ENCODE peak calls at places on chromosomes 1 and 21, in five cellular contexts. M is K562, C is SK-N-SH, V is HepG2, D is GM12878. H is an unnamed sample.

GRCh38 chr1:31585736-31586365 is 9.5 kb downstream of the TINAGL1 start:
- DNase-seq in M (no peak), C (no peak), V (no peak), D (no peak), H (no peak)

GRCh38 chr1:35555601-35556477 is 1.4 kb downstream of the KIAA0319L start:
- DNase-seq in M (no peak), C (no peak), V (peak; percentile 97), D (no peak), H (no peak)

GRCh38 chr1:22545126-22545525 is 18.2 kb upstream of the EPHA8 start:
- DNase-seq in M (no peak), C (no peak), V (no peak), D (no peak), H (no peak)

GRCh38 chr1:46218443-46218842 is 15.3 kb downstream of the LURAP1 start:
- DNase-seq in M (no peak), C (no peak), V (no peak), D (no peak), H (no peak)

GRCh38 chr1:32099426-32099825 is 8.4 kb upstream of the KPNA6 start:
- DNase-seq in M (no peak), C (no peak), V (no peak), D (no peak), H (no peak)

GRCh38 chr1:2980849-2981248 is 40.4 kb upstream of the ACTRT2 start:
- DNase-seq in M (no peak), C (no peak), V (no peak), D (no peak), H (no peak)

GRCh38 chr1:111730282-111730681 is 8.9 kb downstream of the INKA2 start:
- DNase-seq in M (no peak), C (no peak), V (no peak), D (no peak), H (no peak)

GRCh38 chr1:38131024-38131585 is 84.5 kb upstream of the POU3F1 start:
- DNase-seq in M (no peak), C (no peak), V (peak; percentile 18), D (no peak), H (no peak)

GRCh38 chr21:33027401-33028185 is 1.9 kb downstream of the OLIG2 start:
- DNase-seq in M (no peak), C (peak; percentile 50), V (no peak), D (no peak), H (no peak)

GRCh38 chr21:16608209-16608830 is 878.5 kb downstream of the USP25 start:
- DNase-seq in M (no peak), C (no peak), V (peak; percentile 1), D (no peak), H (no peak)

GRCh38 chr1:196477262-196477661 is 131.0 kb downstream of the KCNT2 start:
- DNase-seq in M (no peak), C (no peak), V (no peak), D (no peak), H (no peak)

GRCh38 chr1:52080014-52080415 is 23.9 kb downstream of the BTF3L4 start:
- DNase-seq in M (no peak), C (no peak), V (peak; percentile 97), D (no peak), H (no peak)

GRCh38 chr1:225253784-225254183 is 174.1 kb downstream of the LBR start:
- DNase-seq in M (no peak), C (no peak), V (no peak), D (no peak), H (no peak)

GRCh38 chr1:45001011-45001481 is 10.1 kb downstream of the HECTD3 start:
- DNase-seq in M (no peak), C (no peak), V (no peak), D (no peak), H (no peak)

GRCh38 chr1:246506785-246507639 is at the start of gene SMYD3:
- DNase-seq in M (peak; percentile 93), C (peak; percentile 98), V (peak; percentile 77), D (peak; percentile 32), H (peak; percentile 40)

GRCh38 chr1:162014202-162014601 is 9.5 kb downstream of the OLFML2B start:
- DNase-seq in M (no peak), C (no peak), V (no peak), D (no peak), H (no peak)

GRCh38 chr21:16084776-16085364 is 355.1 kb downstream of the USP25 start:
- DNase-seq in M (no peak), C (no peak), V (no peak), D (no peak), H (no peak)

GRCh38 chr21:36203603-36203889 is 46.9 kb downstream of the DOP1B start:
- DNase-seq in M (peak; percentile 24), C (peak; percentile 28), V (peak; percentile 34), D (peak; percentile 16), H (peak; percentile 59)

GRCh38 chr1:145983959-145984830 is 12.2 kb downstream of the TXNIP start:
- DNase-seq in M (no peak), C (no peak), V (no peak), D (no peak), H (no peak)

GRCh38 chr1:230986976-230987375 is 8.1 kb downstream of the ARV1 start:
- DNase-seq in M (peak; percentile 37), C (no peak), V (no peak), D (no peak), H (no peak)

GRCh38 chr1:71081697-71082080 is 854 bp upstream of the ZRANB2 start:
- DNase-seq in M (peak; percentile 63), C (peak; percentile 3), V (no peak), D (no peak), H (no peak)
- TF ChIP-seq RAD21 in M (no peak), C (no peak), V (no peak), D (no peak), H (no peak)

GRCh38 chr1:9877962-9878361 is 32.1 kb downstream of the CTNNBIP1 start:
- DNase-seq in M (no peak), C (no peak), V (no peak), D (no peak), H (peak; percentile 46)
- TF ChIP-seq POLR2AphosphoS5 in M (no peak), C (no peak), V (no peak), D (no peak), H (no peak)

GRCh38 chr21:38958940-38959685 is 153.4 kb downstream of the ETS2 start:
- DNase-seq in M (peak; percentile 15), C (no peak), V (peak; percentile 62), D (no peak), H (no peak)
- TF ChIP-seq REST in M (no peak), C (no peak), V (no peak), D (no peak), H (no peak)

DNA sequence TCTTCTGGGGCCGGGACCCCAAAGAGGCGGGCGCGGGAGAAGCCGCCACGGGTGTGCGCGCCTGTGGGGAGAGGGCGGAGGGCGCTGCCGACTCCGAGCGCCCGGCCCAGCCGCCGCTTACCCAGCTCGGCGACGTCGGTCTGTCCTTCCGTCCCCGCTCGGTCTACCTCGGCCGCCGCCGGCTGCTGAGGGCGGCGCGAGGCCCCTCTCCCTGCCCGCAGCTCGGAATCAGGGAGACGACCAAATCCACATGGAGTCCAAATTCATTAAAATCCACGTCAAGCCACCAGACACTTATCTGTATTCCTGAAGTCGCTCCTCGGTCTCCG is 698 bp downstream of the PLXNA2 start:
- DNase-seq in M (no peak), C (peak; percentile 70), V (no peak), D (no peak), H (no peak)
- TF ChIP-seq RAD21 in M (no peak), C (no peak), V (no peak), D (no peak), H (no peak)

GRCh38 chr21:38420140-38420539 is 78.1 kb downstream of the ERG start:
- DNase-seq in M (no peak), C (no peak), V (no peak), D (no peak), H (no peak)
- TF ChIP-seq POLR2AphosphoS5 in M (no peak), C (no peak), V (no peak), D (no peak), H (no peak)

GRCh38 chr1:183070923-183071618 is 47.9 kb downstream of the LAMC1 start:
- DNase-seq in M (no peak), C (no peak), V (peak; percentile 51), D (peak; percentile 94), H (no peak)
- TF ChIP-seq REST in M (no peak), C (no peak), V (no peak), D (no peak), H (no peak)

GRCh38 chr1:68623700-68624099 is 126.8 kb upstream of the DEPDC1 start:
- DNase-seq in M (no peak), C (no peak), V (no peak), D (no peak), H (no peak)
- TF ChIP-seq RAD21 in M (no peak), C (no peak), V (no peak), D (no peak), H (no peak)

H was measured in HCT116.